ENCODE peak calls at places on chromosomes 7 and 10, in seven cellular contexts. H is suprapubic skin, D is sigmoid colon, K is K562, C is SK-N-SH, U is stomach, L is spleen. T is an unnamed sample.

GRCh38 chr10:22657566-22658190 is 56.7 kb downstream of the PIP4K2A start:
- DNase-seq in U (no peak), K (no peak), D (no peak), L (no peak), C (no peak), H (no peak), T (no peak)

GRCh38 chr7:40329601-40330153 is 194.9 kb downstream of the SUGCT start:
- DNase-seq in D (no peak), U (no peak), K (peak), L (no peak), H (no peak), C (peak), T (no peak)

GRCh38 chr7:140541513-140542192 is 62.3 kb upstream of the MKRN1 start:
- DNase-seq in H (no peak), C (peak), L (peak), U (peak), D (peak), K (no peak), T (no peak)

GRCh38 chr10:12194752-12195271 is 879 bp downstream of the NUDT5 start:
- DNase-seq in C (peak), H (no peak), L (peak), D (peak), U (peak), K (peak), T (no peak)

GRCh38 chr10:78542536-78542935 is 508.9 kb downstream of the RPS24 start:
- DNase-seq in U (no peak), K (no peak), D (peak), H (peak), L (no peak), C (no peak), T (no peak)

GRCh38 chr7:66421830-66422229 is 206.9 kb upstream of the KCTD7 start:
- DNase-seq in U (no peak), L (no peak), C (no peak), D (no peak), H (no peak), K (no peak), T (no peak)

GRCh38 chr10:49746626-49747302 is 15.4 kb downstream of the OGDHL start:
- DNase-seq in H (no peak), K (no peak), D (no peak), C (no peak), U (peak), L (peak), T (no peak)

GRCh38 chr7:106504620-106505019 is 156.3 kb downstream of the CCDC71L start:
- DNase-seq in D (no peak), U (no peak), C (no peak), K (peak), H (no peak), L (no peak), T (no peak)

GRCh38 chr10:92699518-92700272 is 9.9 kb downstream of the HHEX start:
- DNase-seq in K (peak), U (no peak), C (peak), D (no peak), H (no peak), L (peak), T (no peak)

GRCh38 chr10:7667262-7668141 is 736 bp upstream of the ITIH5 start:
- DNase-seq in U (no peak), L (no peak), K (no peak), C (peak), D (peak), H (no peak), T (no peak)

GRCh38 chr7:158617737-158618128 is 30.1 kb upstream of the PTPRN2 start:
- DNase-seq in K (peak), U (no peak), L (no peak), H (no peak), D (no peak), C (no peak), T (no peak)

GRCh38 chr7:38367301-38367700 is 93.9 kb upstream of the TARP start:
- DNase-seq in L (no peak), U (no peak), K (no peak), C (no peak), D (no peak), H (no peak), T (no peak)

GRCh38 chr7:96547371-96547811 is 162.3 kb downstream of the SEM1 start:
- DNase-seq in U (no peak), L (no peak), K (no peak), C (peak), H (no peak), D (no peak), T (no peak)

GRCh38 chr7:158684329-158684728 is 20.3 kb downstream of the NCAPG2 start:
- DNase-seq in L (no peak), C (no peak), K (no peak), H (no peak), D (no peak), U (no peak), T (no peak)

GRCh38 chr7:21345361-21345760 is 82.5 kb upstream of the SP4 start:
- DNase-seq in D (no peak), L (no peak), C (no peak), H (no peak), U (no peak), K (no peak), T (no peak)

GRCh38 chr10:3811331-3811870 is 26.4 kb upstream of the KLF6 start:
- DNase-seq in K (no peak), D (no peak), C (no peak), U (peak), L (no peak), H (no peak), T (peak)

GRCh38 chr7:100818825-100819224 is 8.5 kb downstream of the EPHB4 start:
- DNase-seq in C (no peak), U (no peak), H (no peak), D (no peak), K (no peak), L (no peak), T (no peak)

DNA sequence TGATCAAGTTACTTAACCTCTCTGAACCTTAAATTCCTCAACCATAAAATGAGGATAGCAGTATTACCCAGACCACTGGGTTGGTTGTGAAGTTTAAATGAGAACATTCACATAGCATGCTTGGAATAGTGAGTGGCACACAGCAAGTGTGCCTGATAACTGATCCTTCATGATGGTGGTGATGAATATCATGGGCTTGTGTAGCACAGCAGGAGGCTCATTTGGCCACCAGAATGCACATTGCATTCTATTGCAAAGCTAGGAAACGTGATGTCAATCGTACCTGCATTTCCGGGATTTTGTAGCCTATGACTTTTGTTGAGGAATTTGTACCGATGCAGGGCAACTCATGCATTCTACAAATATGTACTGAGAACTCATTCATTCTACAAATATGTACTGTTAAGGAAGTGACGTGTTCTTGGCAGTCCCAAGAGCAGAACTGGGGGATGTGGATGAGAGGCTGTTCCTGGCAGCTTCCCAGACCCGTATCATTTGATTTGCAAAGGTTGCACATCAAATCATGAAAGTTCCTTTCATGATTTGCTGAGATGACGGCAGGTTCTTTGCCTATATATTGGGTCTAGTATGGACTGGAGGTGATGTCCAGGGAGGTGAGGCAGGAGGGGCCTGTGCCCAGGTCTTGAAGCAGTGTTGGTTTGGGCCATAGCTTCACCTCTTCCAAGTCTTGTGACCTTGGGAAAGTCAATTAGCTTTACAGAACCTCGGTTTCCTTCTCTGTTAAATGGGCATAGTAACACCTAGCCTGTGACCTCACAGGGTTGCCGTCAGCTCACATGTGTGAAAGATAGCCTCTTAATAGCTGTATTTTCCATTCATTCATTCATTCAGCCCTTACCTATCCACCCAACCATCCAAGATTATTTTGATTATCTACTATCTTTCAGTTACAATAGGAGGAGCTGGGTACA is 94.7 kb upstream of the SMNDC1 start:
- DNase-seq in K (no peak), H (no peak), C (no peak), U (peak), D (no peak), L (no peak), T (no peak)
- TF ChIP-seq POLR2AphosphoS5 in K (no peak), H (no peak), C (peak), U (no peak), D (no peak), L (peak), T (no peak)

GRCh38 chr10:13732485-13732884 is 145.7 kb downstream of the PRPF18 start:
- DNase-seq in U (no peak), K (no peak), C (no peak), D (no peak), L (no peak), H (no peak), T (no peak)

GRCh38 chr10:13728898-13729535 is 142.3 kb downstream of the PRPF18 start:
- DNase-seq in U (no peak), K (no peak), H (no peak), L (no peak), C (no peak), D (no peak), T (no peak)

GRCh38 chr10:13729959-13730358 is 143.2 kb downstream of the PRPF18 start:
- DNase-seq in C (no peak), K (no peak), D (no peak), H (no peak), L (no peak), U (no peak), T (no peak)

GRCh38 chr10:13734151-13734550 is 147.4 kb downstream of the PRPF18 start:
- DNase-seq in L (no peak), U (no peak), D (peak), K (no peak), H (no peak), C (no peak), T (no peak)

GRCh38 chr10:13731799-13732198 is 145.0 kb downstream of the PRPF18 start:
- DNase-seq in D (no peak), K (no peak), H (no peak), C (no peak), L (no peak), U (no peak), T (no peak)
- TF ChIP-seq POLR2AphosphoS5 in D (no peak), K (no peak), H (no peak), C (no peak), L (no peak), U (no peak), T (no peak)

DNA sequence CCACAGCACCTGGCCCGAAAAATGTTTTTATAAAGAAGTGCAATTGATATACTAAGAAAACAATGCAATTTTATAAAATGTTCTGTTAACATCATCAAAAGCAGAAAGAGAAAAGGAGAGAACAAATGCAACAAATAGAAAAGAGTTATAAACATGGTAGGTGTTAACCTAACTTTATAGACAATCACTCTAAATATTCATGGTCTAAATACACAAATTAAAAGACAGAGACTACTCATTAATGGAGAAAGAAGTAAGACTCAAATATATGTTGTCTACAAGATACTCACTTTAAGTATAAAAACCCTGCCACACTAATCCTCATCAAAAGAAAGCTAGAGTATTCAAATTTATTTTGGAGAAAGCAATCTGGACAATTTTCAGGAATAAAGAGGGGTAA is 425.3 kb upstream of the ANKRD30A start:
- DNase-seq in U (no peak), D (no peak), H (no peak), L (no peak), K (no peak), C (no peak), T (no peak)
- TF ChIP-seq POLR2AphosphoS5 in U (no peak), D (no peak), H (no peak), L (no peak), K (no peak), C (no peak), T (no peak)

GRCh38 chr7:130958846-130959245 is 224.8 kb upstream of the KLF14 start:
- DNase-seq in L (no peak), U (no peak), D (no peak), H (no peak), C (no peak), K (no peak), T (no peak)

GRCh38 chr7:130959743-130960207 is 225.8 kb upstream of the KLF14 start:
- DNase-seq in L (no peak), H (no peak), K (peak), C (no peak), D (no peak), U (no peak), T (no peak)

GRCh38 chr7:130957140-130957513 is 223.1 kb upstream of the KLF14 start:
- DNase-seq in C (no peak), K (no peak), U (no peak), L (no peak), H (no peak), D (no peak), T (no peak)

GRCh38 chr7:130956417-130957139 is 222.6 kb upstream of the KLF14 start:
- DNase-seq in C (no peak), H (no peak), K (no peak), U (no peak), L (no peak), D (no peak), T (no peak)

GRCh38 chr7:130957722-130958360 is 223.8 kb upstream of the KLF14 start:
- DNase-seq in K (no peak), H (no peak), U (no peak), D (no peak), C (no peak), L (no peak), T (no peak)
- TF ChIP-seq POLR2AphosphoS5 in K (no peak), H (no peak), U (no peak), D (no peak), C (no peak), L (no peak), T (no peak)

DNA sequence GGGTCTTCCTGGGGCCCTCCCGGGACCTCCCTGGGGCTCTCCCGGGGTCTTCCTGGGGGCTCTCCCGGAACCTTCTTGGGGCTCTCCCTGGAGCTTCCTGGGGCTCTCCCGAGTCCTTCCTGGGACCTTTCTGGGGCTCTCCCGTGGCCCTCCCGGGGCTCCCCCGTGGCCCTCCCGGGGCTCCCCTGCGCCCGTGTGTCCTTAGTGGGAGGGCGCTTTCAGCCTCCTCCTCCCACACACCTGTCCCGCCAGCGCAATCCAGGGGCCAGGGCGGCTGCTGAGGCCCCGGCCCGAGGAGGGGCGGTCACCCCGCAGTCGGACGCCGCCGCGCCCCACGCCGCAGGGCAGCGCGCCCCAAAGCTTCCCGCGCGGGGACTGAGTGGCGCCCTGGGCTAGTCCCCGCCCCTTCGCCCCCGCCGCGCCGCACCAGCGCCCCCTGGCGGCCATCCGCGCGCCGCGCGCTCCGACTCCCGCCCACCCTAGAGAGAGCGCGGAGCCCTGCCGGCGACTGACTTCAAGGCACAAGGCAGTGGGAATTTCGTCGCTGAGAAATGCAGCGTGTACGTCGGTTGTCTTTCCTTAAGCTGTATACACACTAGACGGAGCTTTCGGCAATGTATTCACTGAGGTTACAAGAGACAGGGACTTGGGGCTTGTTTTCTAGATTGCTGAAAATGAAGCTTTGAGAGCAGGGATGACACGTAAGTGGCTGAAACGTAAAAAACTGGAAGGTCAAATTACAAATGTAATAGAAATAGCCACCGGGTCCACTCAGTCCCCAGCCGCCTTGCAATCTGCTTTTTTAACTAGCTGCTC is 47.1 kb downstream of the INSIG1 start:
- DNase-seq in C (peak), H (peak), L (peak), U (peak), K (peak), D (peak), T (no peak)
- TF ChIP-seq POLR2AphosphoS5 in C (no peak), H (no peak), L (no peak), U (no peak), K (no peak), D (no peak), T (no peak)

GRCh38 chr10:46024948-46025347 is 5.5 kb downstream of the NCOA4 start:
- DNase-seq in L (no peak), K (no peak), H (no peak), C (no peak), D (no peak), U (no peak), T (no peak)

GRCh38 chr10:46020871-46021553 is 9.4 kb downstream of the NCOA4 start:
- DNase-seq in K (no peak), C (no peak), D (no peak), H (no peak), L (no peak), U (no peak), T (no peak)

GRCh38 chr10:46026106-46026505 is 4.3 kb downstream of the NCOA4 start:
- DNase-seq in D (no peak), U (no peak), L (no peak), K (no peak), C (no peak), H (no peak), T (no peak)

GRCh38 chr10:46020344-46020656 is 10.1 kb downstream of the NCOA4 start:
- DNase-seq in H (no peak), K (peak), U (no peak), L (no peak), D (no peak), C (no peak), T (no peak)

DNA sequence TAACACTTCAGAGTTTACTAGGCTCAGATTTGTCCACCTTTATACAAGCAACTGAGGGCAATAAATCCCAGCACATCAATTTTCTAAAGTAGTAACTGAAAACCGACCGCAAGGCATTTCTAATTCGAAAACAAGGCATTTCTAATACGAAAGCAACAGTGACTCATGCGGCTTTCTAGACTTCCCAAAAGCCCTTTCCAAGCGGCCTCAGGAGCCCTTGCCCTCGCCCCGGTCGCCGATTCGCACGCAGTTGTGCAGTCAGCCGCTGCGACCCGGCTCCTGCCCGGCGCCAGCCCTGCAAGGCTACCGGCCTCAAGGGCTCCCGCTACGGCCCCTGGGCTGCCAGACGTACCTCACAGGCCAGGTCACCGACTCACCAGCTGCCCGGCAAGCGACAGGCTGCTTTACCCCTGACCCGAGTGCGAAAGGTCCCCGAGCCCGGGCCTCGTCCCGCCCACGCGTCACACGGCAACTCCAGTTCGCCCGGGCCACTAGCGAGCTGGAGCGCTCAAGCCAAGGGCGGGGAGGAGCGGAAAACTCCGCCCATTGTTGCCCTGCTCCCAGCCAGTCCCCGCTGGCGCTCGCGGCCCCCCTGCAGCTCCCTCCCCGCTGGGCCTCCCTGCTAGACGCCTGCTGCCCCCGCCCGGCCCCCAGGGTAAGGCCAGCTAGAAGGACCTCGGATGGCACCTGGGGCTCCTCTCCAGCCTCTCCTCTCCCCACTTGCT is 7.3 kb downstream of the NCOA4 start:
- DNase-seq in K (peak), C (peak), D (peak), U (peak), L (peak), H (peak), T (no peak)
- TF ChIP-seq POLR2AphosphoS5 in K (peak), C (no peak), D (no peak), U (peak), L (peak), H (no peak), T (peak)

T was measured in vagina.